ENCODE peak calls at places on chromosomes 13 and 19, in seven cellular contexts. G, M, O, Q, R, U and J are unnamed samples.

GRCh38 chr13:114065141-114065925 is 67.1 kb downstream of the RASA3 start:
- DNase-seq in G (peak; percentile 86), M (peak; percentile 98), O (peak; percentile 80), Q (peak; percentile 79), R (peak; percentile 64), U (peak; percentile 99), J (peak; percentile 92)

GRCh38 chr13:28237944-28238343 is 99.6 kb downstream of the PAN3 start:
- DNase-seq in G (no peak), M (no peak), O (no peak), Q (no peak), R (peak; percentile 54), U (no peak), J (no peak)

GRCh38 chr13:39815345-39816111 is 160.1 kb downstream of the COG6 start:
- DNase-seq in G (no peak), M (no peak), O (no peak), Q (no peak), R (no peak), U (peak; percentile 88), J (no peak)

GRCh38 chr19:15237759-15238638 is 5.8 kb upstream of the EPHX3 start:
- DNase-seq in G (no peak), M (no peak), O (no peak), Q (no peak), R (no peak), U (no peak), J (no peak)

GRCh38 chr13:74575729-74576125 is 441.5 kb upstream of the KLF12 start:
- DNase-seq in G (peak; percentile 58), M (peak; percentile 33), O (peak; percentile 28), Q (peak; percentile 29), R (peak; percentile 86), U (peak; percentile 43), J (no peak)

GRCh38 chr13:70923863-70924752 is 815.9 kb upstream of the KLHL1 start:
- DNase-seq in G (peak; percentile 38), M (no peak), O (no peak), Q (no peak), R (no peak), U (peak; percentile 52), J (no peak)

GRCh38 chr19:1064661-1065605 is 2.0 kb upstream of the ARHGAP45 start:
- DNase-seq in G (peak; percentile 81), M (peak; percentile 68), O (peak; percentile 81), Q (no peak), R (peak; percentile 90), U (peak; percentile 65), J (peak; percentile 35)

GRCh38 chr13:100518394-100519062 is 70.1 kb downstream of the GGACT start:
- DNase-seq in G (no peak), M (no peak), O (no peak), Q (no peak), R (no peak), U (no peak), J (no peak)

GRCh38 chr13:29589967-29590366 is 5.5 kb downstream of the SLC7A1 start:
- DNase-seq in G (no peak), M (no peak), O (no peak), Q (no peak), R (peak; percentile 62), U (no peak), J (no peak)

DNA sequence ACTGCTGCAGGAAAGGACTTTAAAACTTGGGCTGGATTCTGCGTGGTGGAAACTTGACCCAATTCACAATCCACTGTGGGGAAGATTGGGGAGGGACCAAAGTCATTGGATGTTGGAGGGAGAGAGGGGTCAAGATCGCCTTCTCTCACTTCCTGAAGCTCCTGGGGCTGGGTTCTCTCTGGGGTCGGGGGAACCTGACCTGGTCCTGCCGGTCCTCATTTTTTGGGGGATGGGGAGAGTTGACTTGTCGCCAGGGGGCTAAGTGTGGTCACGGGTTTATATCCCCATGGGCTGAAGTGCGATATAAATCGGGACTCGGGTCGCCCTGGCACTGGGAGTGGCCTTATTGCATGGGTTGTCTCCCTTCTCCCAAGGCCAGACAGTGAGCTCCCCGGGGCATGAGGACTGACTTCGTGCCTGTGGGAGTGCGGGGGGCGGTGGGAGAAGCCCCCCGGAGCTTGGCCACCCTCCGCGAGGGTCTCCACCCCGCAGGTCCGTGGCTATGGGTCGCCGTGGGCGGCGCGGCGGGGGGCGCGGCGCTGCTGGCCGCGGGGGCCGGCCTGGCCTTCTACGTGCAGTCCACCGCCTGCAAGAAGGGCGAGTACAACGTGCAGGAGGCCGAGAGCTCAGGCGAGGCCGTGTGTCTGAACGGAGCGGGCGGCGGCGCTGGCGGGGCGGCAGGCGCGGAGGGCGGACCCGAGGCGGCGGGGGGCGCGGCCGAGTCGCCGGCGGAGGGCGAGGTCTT is 6.3 kb downstream of the ICAM5 start:
- DNase-seq in G (no peak), M (no peak), O (no peak), Q (no peak), R (peak; percentile 75), U (no peak), J (no peak)
- H3K4me3 ChIP-seq in G (no peak overlapping the region), M (no peak overlapping the region), O (peak overlapping the region; percentile 36), Q (no peak overlapping the region), R (peak overlapping the region; percentile 63), U (peak overlapping the region; percentile 36), J (no peak overlapping the region)

GRCh38 chr19:49528211-49528771 is 488 bp downstream of the RCN3 start:
- DNase-seq in G (no peak), M (peak; percentile 30), O (no peak), Q (no peak), R (peak; percentile 69), U (peak; percentile 49), J (no peak)
- H3K4me3 ChIP-seq in G (no peak overlapping the region), M (peak overlapping the region; percentile 60), O (peak overlapping the region; percentile 25), Q (peak overlapping the region; percentile 44), R (peak overlapping the region; percentile 71), U (peak overlapping the region; percentile 81), J (no peak overlapping the region)

GRCh38 chr13:20713014-20713376 is 9.5 kb downstream of the IL17D start:
- DNase-seq in G (no peak), M (no peak), O (no peak), Q (no peak), R (peak; percentile 69), U (no peak), J (no peak)
- H3K4me3 ChIP-seq in G (no peak overlapping the region), M (no peak overlapping the region), O (peak overlapping the region; percentile 33), Q (peak overlapping the region; percentile 32), R (peak overlapping the region; percentile 43), U (peak overlapping the region; percentile 32), J (no peak overlapping the region)

GRCh38 chr19:51760811-51761356 is at the start of gene FPR2:
- DNase-seq in G (no peak), M (no peak), O (no peak), Q (no peak), R (peak; percentile 41), U (peak; percentile 35), J (no peak)
- H3K4me3 ChIP-seq in G (no peak within 1 kb of the TSS), M (no peak within 1 kb of the TSS), O (no peak within 1 kb of the TSS), Q (no peak within 1 kb of the TSS), R (no peak within 1 kb of the TSS), U (no peak within 1 kb of the TSS), J (no peak within 1 kb of the TSS)